ENCODE peak calls at places on chromosomes 16 and 17, in eight cellular contexts. G, I, P, V, O, A, S and W are unnamed samples.

GRCh38 chr16:1981398-1981836 is at the start of gene NOXO1:
- DNase-seq in G (peak; percentile 84), I (no peak), P (no peak), V (no peak), O (no peak), A (no peak), S (no peak), W (no peak)

GRCh38 chr17:73292031-73292531 is 19.7 kb downstream of the CDC42EP4 start:
- DNase-seq in G (no peak), I (no peak), P (no peak), V (no peak), O (peak; percentile 69), A (no peak), S (peak; percentile 58), W (peak; percentile 80)

GRCh38 chr17:38798614-38799500 is 499 bp downstream of the PIP4K2B start:
- DNase-seq in G (peak; percentile 77), I (no peak), P (peak; percentile 23), V (peak; percentile 40), O (peak; percentile 42), A (peak; percentile 44), S (peak; percentile 50), W (peak; percentile 84)

GRCh38 chr17:77404812-77405581 is 264.2 kb downstream of the SEC14L1 start:
- DNase-seq in G (peak; percentile 87), I (peak; percentile 43), P (peak; percentile 77), V (no peak), O (peak; percentile 95), A (peak; percentile 72), S (peak; percentile 83), W (peak; percentile 65)

GRCh38 chr17:1367351-1367745 is 32.7 kb downstream of the YWHAE start:
- DNase-seq in G (no peak), I (no peak), P (no peak), V (no peak), O (no peak), A (no peak), S (peak; percentile 54), W (no peak)

GRCh38 chr16:20402651-20403050 is 1.9 kb downstream of the PDILT start:
- DNase-seq in G (no peak), I (no peak), P (no peak), V (no peak), O (no peak), A (no peak), S (no peak), W (no peak)

GRCh38 chr17:73760186-73760758 is 116.0 kb upstream of the SDK2 start:
- DNase-seq in G (no peak), I (no peak), P (no peak), V (no peak), O (no peak), A (no peak), S (no peak), W (peak; percentile 36)

GRCh38 chr17:48522990-48523389 is 7.8 kb downstream of the HOXB1 start:
- DNase-seq in G (no peak), I (no peak), P (no peak), V (no peak), O (no peak), A (no peak), S (no peak), W (no peak)

GRCh38 chr16:55120408-55120807 is 189.7 kb downstream of the IRX5 start:
- DNase-seq in G (no peak), I (no peak), P (no peak), V (no peak), O (no peak), A (no peak), S (peak; percentile 57), W (no peak)

GRCh38 chr17:50205931-50206505 is 4.6 kb upstream of the COL1A1 start:
- DNase-seq in G (no peak), I (no peak), P (no peak), V (no peak), O (no peak), A (no peak), S (no peak), W (no peak)

GRCh38 chr17:64777413-64778101 is 115.5 kb upstream of the SMURF2 start:
- DNase-seq in G (peak; percentile 71), I (no peak), P (no peak), V (no peak), O (no peak), A (no peak), S (no peak), W (peak; percentile 81)